ENCODE peak calls at places on chromosomes 2 and 18, in four cellular contexts. H, Y, K and R are unnamed samples.

GRCh38 chr2:133362061-133362476 is 206.2 kb downstream of the NCKAP5 start:
- DNase-seq in H (no peak), Y (peak; percentile 85), K (no peak), R (peak; percentile 1)

GRCh38 chr2:216391401-216391800 is 19.1 kb upstream of the MARCHF4 start:
- DNase-seq in H (no peak), Y (peak; percentile 19), K (no peak), R (no peak)

GRCh38 chr18:59575995-59576394 is 121.2 kb downstream of the CCBE1 start:
- DNase-seq in H (no peak), Y (no peak), K (no peak), R (no peak)

GRCh38 chr2:144514731-144515424 is 5.0 kb downstream of the ZEB2 start:
- DNase-seq in H (no peak), Y (no peak), K (no peak), R (no peak)

GRCh38 chr2:192828947-192829346 is 634.2 kb upstream of the TMEFF2 start:
- DNase-seq in H (no peak), Y (no peak), K (no peak), R (no peak)

GRCh38 chr2:71454221-71455010 is 1.1 kb downstream of the DYSF start:
- DNase-seq in H (peak; percentile 60), Y (no peak), K (no peak), R (no peak)

GRCh38 chr18:25457196-25457595 is 105.2 kb upstream of the ZNF521 start:
- DNase-seq in H (no peak), Y (no peak), K (no peak), R (no peak)

GRCh38 chr2:173048901-173049661 is 26.6 kb upstream of the MAP3K20 start:
- DNase-seq in H (peak; percentile 29), Y (peak; percentile 98), K (no peak), R (peak; percentile 71)

GRCh38 chr2:226792155-226792871 is 7.3 kb downstream of the IRS1 start:
- DNase-seq in H (no peak), Y (peak; percentile 22), K (no peak), R (no peak)

GRCh38 chr2:36456227-36456788 is 100.7 kb downstream of the CRIM1 start:
- DNase-seq in H (no peak), Y (peak; percentile 81), K (no peak), R (no peak)

GRCh38 chr2:36461039-36461681 is 105.6 kb downstream of the CRIM1 start:
- DNase-seq in H (no peak), Y (peak; percentile 96), K (peak; percentile 9), R (peak; percentile 28)

GRCh38 chr2:36458106-36458505 is 102.5 kb downstream of the CRIM1 start:
- DNase-seq in H (no peak), Y (no peak), K (no peak), R (no peak)

GRCh38 chr2:36462311-36462710 is 106.7 kb downstream of the CRIM1 start:
- DNase-seq in H (no peak), Y (no peak), K (no peak), R (no peak)

GRCh38 chr2:36459725-36460137 is 104.2 kb downstream of the CRIM1 start:
- DNase-seq in H (no peak), Y (peak; percentile 63), K (no peak), R (peak; percentile 87)
- TF ChIP-seq ELK1 in H (no peak), Y (no peak), K (no peak), R (no peak)

DNA sequence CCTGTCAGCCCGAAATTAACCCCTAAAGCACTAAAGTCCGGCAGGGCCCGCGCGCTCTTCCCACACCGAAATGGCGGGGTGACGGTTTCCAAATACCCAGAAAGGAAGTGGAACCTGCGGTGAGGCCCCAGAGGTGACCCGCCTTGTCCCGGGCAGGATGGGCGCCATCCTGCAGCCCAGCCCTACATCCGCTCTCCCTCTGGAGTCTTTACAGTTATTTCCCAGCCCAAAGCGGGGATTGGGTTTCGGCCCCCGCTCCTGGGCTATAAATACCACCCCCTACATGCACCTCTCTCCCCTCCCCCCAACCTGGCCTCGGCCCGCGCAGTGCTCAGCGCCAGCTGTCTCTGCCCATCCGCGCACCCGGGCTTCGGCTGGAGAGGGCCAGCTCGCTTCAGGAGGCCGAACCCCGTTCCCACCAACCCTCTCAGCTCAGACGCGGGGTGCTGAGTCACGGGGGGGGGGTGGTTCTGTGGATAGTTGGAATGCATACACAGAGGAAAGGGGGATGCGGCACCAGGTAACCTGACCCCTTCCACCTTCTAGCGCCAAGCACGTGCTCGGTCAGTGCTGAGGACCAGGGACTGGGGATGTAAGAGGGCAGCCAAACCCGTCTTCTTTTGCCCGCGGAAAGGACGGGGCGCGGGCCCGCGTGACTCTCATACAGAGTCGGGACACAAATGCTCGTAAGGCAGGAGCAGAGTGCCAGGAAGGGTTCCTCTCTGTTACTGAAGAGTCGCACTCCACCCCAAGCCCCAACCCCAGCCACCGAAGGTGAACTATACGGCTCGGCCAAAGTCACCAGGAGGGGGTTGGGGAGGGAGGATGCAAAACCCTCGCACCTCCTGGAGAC is at the start of gene TUBA4B:
- DNase-seq in H (peak; percentile 58), Y (peak; percentile 50), K (no peak), R (peak; percentile 6)
- TF ChIP-seq ELK1 in H (no peak), Y (no peak), K (no peak), R (no peak)

GRCh38 chr2:102520009-102520408 is 47.0 kb downstream of the SLC9A4 start:
- DNase-seq in H (peak; percentile 25), Y (peak; percentile 17), K (no peak), R (peak; percentile 14)
- TF ChIP-seq ELK1 in H (no peak), Y (no peak), K (no peak), R (no peak)

GRCh38 chr18:4672152-4672551 is 217.0 kb upstream of the DLGAP1 start:
- DNase-seq in H (no peak), Y (no peak), K (peak; percentile 9), R (no peak)
- TF ChIP-seq ELK1 in H (no peak), Y (no peak), K (no peak), R (no peak)

DNA sequence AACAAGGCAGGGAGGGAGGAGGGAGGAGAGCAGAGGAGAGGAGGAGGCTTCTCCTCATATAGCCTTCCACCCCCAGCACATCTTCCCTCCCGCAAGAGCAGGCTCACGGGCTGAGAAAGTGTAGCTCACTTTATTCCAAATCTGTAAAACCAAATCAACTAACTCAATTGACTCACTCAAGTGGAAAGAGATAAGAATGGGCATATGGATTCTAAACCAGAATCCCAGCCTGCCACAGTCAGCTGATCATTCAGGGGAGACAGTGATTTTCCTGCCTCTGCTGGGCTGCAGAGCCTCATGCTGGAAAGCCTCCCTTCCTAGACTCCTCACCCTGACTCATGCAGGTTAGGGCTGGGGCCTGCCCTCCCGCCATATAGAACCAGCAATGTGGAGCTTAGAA is 4.2 kb upstream of the TWSG1 start:
- DNase-seq in H (no peak), Y (no peak), K (no peak), R (no peak)
- TF ChIP-seq ELK1 in H (no peak), Y (no peak), K (no peak), R (no peak)

DNA sequence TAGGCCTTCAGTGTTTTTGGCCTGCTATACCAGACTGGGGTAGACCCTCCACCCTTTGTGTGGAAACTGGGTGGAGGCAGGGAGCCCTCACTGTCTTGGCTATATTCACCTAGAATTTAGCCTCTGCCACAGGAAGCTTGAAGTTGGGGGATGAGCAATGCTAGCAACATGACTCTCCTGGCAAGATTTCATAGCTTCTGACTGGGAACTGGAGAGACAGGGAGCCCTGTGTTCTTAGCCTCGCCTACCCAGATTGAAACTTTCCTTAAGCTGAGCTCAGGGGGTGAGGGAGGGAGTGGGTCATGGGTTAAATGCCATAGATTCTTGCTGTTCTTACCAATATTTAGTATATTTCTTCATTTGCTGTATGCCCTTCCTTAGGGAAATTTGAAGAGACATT is 46.8 kb upstream of the FAM98A start:
- DNase-seq in H (no peak), Y (peak; percentile 31), K (no peak), R (no peak)
- TF ChIP-seq ELK1 in H (no peak), Y (no peak), K (no peak), R (no peak)

GRCh38 chr2:17429130-17429529 is 89.1 kb downstream of the RAD51AP2 start:
- DNase-seq in H (no peak), Y (peak; percentile 3), K (no peak), R (no peak)
- TF ChIP-seq ELK1 in H (no peak), Y (no peak), K (no peak), R (no peak)